ENCODE peak calls at places on chromosome 14, in ten cellular contexts. D is transverse colon, S is uterus, Q is ovary, C is prostate gland, A is body of pancreas, L is right lobe of liver, N is stomach, Z is endothelial cell of umbilical vein, H is heart left ventricle. Y is an unnamed sample.

GRCh38 chr14:48382961-48383360 is 707.6 kb upstream of the MDGA2 start:
- DNase-seq in D (no peak), S (no peak), Q (no peak), C (no peak), A (no peak), L (no peak), N (no peak), Z (no peak), H (no peak), Y (no peak)

GRCh38 chr14:103123128-103123633 is at the start of gene TNFAIP2:
- DNase-seq in D (peak; percentile 55), S (peak; percentile 67), Q (peak; percentile 50), C (no peak), A (peak; percentile 23), L (peak; percentile 80), N (no peak), Z (no peak), H (peak; percentile 77), Y (no peak)

GRCh38 chr14:72549848-72550247 is 344.1 kb downstream of the DPF3 start:
- DNase-seq in D (no peak), S (no peak), Q (no peak), C (no peak), A (no peak), L (no peak), N (no peak), Z (no peak), H (no peak), Y (no peak)

GRCh38 chr14:36238666-36239363 is 62.3 kb upstream of the PTCSC3 start:
- DNase-seq in D (no peak), S (no peak), Q (no peak), C (no peak), A (no peak), L (no peak), N (no peak), Z (no peak), H (no peak), Y (no peak)

GRCh38 chr14:104856157-104856868 is 8.8 kb upstream of the CEP170B start:
- DNase-seq in D (no peak), S (no peak), Q (no peak), C (no peak), A (no peak), L (peak; percentile 28), N (no peak), Z (no peak), H (no peak), Y (no peak)

GRCh38 chr14:101823511-101824120 is 62.1 kb downstream of the PPP2R5C start:
- DNase-seq in D (peak; percentile 60), S (peak; percentile 65), Q (no peak), C (no peak), A (no peak), L (no peak), N (peak; percentile 49), Z (peak; percentile 29), H (no peak), Y (no peak)

GRCh38 chr14:105865904-105866840 is 339.8 kb downstream of the TMEM121 start:
- DNase-seq in D (no peak), S (peak; percentile 10), Q (peak; percentile 8), C (no peak), A (peak; percentile 9), L (peak; percentile 14), N (peak; percentile 23), Z (no peak), H (no peak), Y (no peak)

GRCh38 chr14:30193791-30194407 is 266.3 kb upstream of the PRKD1 start:
- DNase-seq in D (no peak), S (no peak), Q (no peak), C (no peak), A (no peak), L (no peak), N (no peak), Z (no peak), H (no peak), Y (no peak)

GRCh38 chr14:24267516-24267915 is 3.9 kb downstream of the RABGGTA start:
- DNase-seq in D (no peak), S (no peak), Q (no peak), C (no peak), A (no peak), L (no peak), N (no peak), Z (no peak), H (no peak), Y (no peak)

GRCh38 chr14:95238674-95239313 is 80.9 kb downstream of the CLMN start:
- DNase-seq in D (no peak), S (no peak), Q (no peak), C (no peak), A (no peak), L (no peak), N (no peak), Z (no peak), H (no peak), Y (no peak)

GRCh38 chr14:68789798-68790655 is 2.8 kb downstream of the ZFP36L1 start:
- DNase-seq in D (peak; percentile 33), S (no peak), Q (no peak), C (no peak), A (peak; percentile 59), L (peak; percentile 66), N (peak; percentile 40), Z (peak; percentile 17), H (no peak), Y (peak; percentile 39)

GRCh38 chr14:36513451-36514277 is 6.4 kb downstream of the NKX2-1 start:
- DNase-seq in D (no peak), S (no peak), Q (no peak), C (no peak), A (no peak), L (no peak), N (no peak), Z (no peak), H (no peak), Y (peak; percentile 88)

GRCh38 chr14:55832122-55832911 is 252.3 kb downstream of the KTN1 start:
- DNase-seq in D (peak; percentile 42), S (no peak), Q (no peak), C (no peak), A (peak; percentile 19), L (no peak), N (peak; percentile 55), Z (no peak), H (no peak), Y (no peak)

GRCh38 chr14:57871487-57872080 is 5.7 kb upstream of the SLC35F4 start:
- DNase-seq in D (no peak), S (no peak), Q (no peak), C (no peak), A (peak; percentile 13), L (no peak), N (no peak), Z (peak; percentile 26), H (no peak), Y (peak; percentile 58)

GRCh38 chr14:42804146-42804545 is 1197.5 kb downstream of the LRFN5 start:
- DNase-seq in D (no peak), S (no peak), Q (no peak), C (no peak), A (no peak), L (no peak), N (no peak), Z (no peak), H (no peak), Y (no peak)

GRCh38 chr14:70955543-70956480 is 48.6 kb downstream of the PCNX1 start:
- DNase-seq in D (no peak), S (no peak), Q (no peak), C (no peak), A (no peak), L (no peak), N (no peak), Z (peak; percentile 41), H (no peak), Y (peak; percentile 21)

GRCh38 chr14:55873229-55873628 is 245.0 kb upstream of the PELI2 start:
- DNase-seq in D (no peak), S (no peak), Q (no peak), C (no peak), A (no peak), L (no peak), N (no peak), Z (no peak), H (no peak), Y (no peak)

GRCh38 chr14:69079188-69079742 is 73.7 kb downstream of the DCAF5 start:
- DNase-seq in D (no peak), S (no peak), Q (no peak), C (no peak), A (peak; percentile 29), L (no peak), N (no peak), Z (peak; percentile 94), H (no peak), Y (no peak)

GRCh38 chr14:102922490-102923200 is at the start of gene AMN:
- DNase-seq in D (peak; percentile 82), S (no peak), Q (no peak), C (no peak), A (no peak), L (no peak), N (no peak), Z (no peak), H (no peak), Y (no peak)

GRCh38 chr14:63727736-63728728 is at the start of gene SGPP1:
- DNase-seq in D (peak; percentile 84), S (peak; percentile 77), Q (peak; percentile 83), C (peak; percentile 58), A (peak; percentile 96), L (peak; percentile 88), N (peak; percentile 78), Z (peak; percentile 71), H (peak; percentile 83), Y (peak; percentile 79)
- TF ChIP-seq POLR2A in D (peak; percentile 79), S (peak; percentile 32), Q (peak; percentile 48), C (peak; percentile 48), A (peak; percentile 80), L (peak; percentile 83), N (no peak), Z (peak; percentile 79), H (no peak), Y (peak; percentile 80)

GRCh38 chr14:45891417-45892080 is 638.5 kb upstream of the MIS18BP1 start:
- DNase-seq in D (peak; percentile 73), S (peak; percentile 16), Q (peak; percentile 44), C (peak; percentile 27), A (peak; percentile 51), L (no peak), N (peak; percentile 36), Z (no peak), H (no peak), Y (peak; percentile 40)
- H3K4me3 ChIP-seq in D (no peak overlapping the region), S (no peak overlapping the region), Q (no peak overlapping the region), C (no peak overlapping the region), A (no peak overlapping the region), L (no peak overlapping the region), N (peak overlapping the region; percentile 0), Z (no peak overlapping the region), H (no peak overlapping the region), Y (no peak overlapping the region)

GRCh38 chr14:28058012-28058296 is 708.6 kb upstream of the FOXG1 start:
- DNase-seq in D (no peak), S (no peak), Q (no peak), C (no peak), A (no peak), L (no peak), N (no peak), Z (no peak), H (no peak), Y (no peak)
- H3K27me3 ChIP-seq in D (no peaks in the 10 kb centered on the region), S (no peaks in the 10 kb centered on the region), Q (no peaks in the 10 kb centered on the region), C (no peaks in the 10 kb centered on the region), A (no peaks in the 10 kb centered on the region), L (no peaks in the 10 kb centered on the region), N (no peaks in the 10 kb centered on the region), Z (no peaks in the 10 kb centered on the region), H (no peaks in the 10 kb centered on the region), Y (no peaks in the 10 kb centered on the region)

DNA sequence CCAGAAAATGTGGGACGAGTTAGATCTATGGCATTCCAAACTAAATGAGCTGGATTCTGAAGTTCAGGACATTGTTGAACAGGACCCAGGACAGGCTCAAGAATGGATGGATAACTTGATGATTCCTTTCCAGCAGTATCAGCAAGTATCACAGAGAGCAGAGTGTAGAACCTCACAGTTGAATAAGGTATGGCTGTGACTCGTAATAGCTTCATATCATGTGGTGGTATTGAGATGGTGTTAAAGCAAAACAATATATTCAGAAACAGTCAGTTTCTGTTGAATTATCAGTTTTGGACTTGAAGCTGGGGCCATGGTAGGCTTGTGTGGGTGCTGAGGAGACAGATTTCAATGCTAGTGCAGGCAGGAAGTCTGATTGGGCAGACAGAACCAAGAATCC is 213.7 kb downstream of the ESR2 start:
- DNase-seq in D (no peak), S (no peak), Q (no peak), C (no peak), A (no peak), L (no peak), N (no peak), Z (no peak), H (no peak), Y (no peak)
- TF ChIP-seq POLR2A in D (no peak), S (no peak), Q (no peak), C (no peak), A (no peak), L (no peak), N (no peak), Z (no peak), H (no peak), Y (no peak)

Y was measured in thyroid gland.